ENCODE peak calls at places on chromosomes 16 and 17, in seven cellular contexts. One of them, this sample, is unnamed.

GRCh38 chr17:18951941-18952842 is at the start of gene SLC5A10:
- DNase-seq in tibial nerve: no peak
- DNase-seq in A549: peak; percentile 51
- DNase-seq in K562: no peak
- DNase-seq in suprapubic skin: no peak
- DNase-seq in ovary: no peak
- DNase-seq in sigmoid colon: no peak
- DNase-seq in this sample: no peak

GRCh38 chr16:50591800-50592771 is 43.9 kb downstream of the NKD1 start:
- DNase-seq in suprapubic skin: no peak
- DNase-seq in A549: no peak
- DNase-seq in ovary: peak; percentile 84
- DNase-seq in sigmoid colon: peak; percentile 92
- DNase-seq in tibial nerve: no peak
- DNase-seq in K562: no peak
- DNase-seq in this sample: peak; percentile 37

GRCh38 chr16:77288222-77288621 is 89.0 kb downstream of the SYCE1L start:
- DNase-seq in ovary: no peak
- DNase-seq in A549: peak; percentile 38
- DNase-seq in suprapubic skin: no peak
- DNase-seq in tibial nerve: no peak
- DNase-seq in sigmoid colon: no peak
- DNase-seq in K562: no peak
- DNase-seq in this sample: no peak

GRCh38 chr17:78997231-78997741 is 12.3 kb downstream of the CANT1 start:
- DNase-seq in suprapubic skin: peak; percentile 61
- DNase-seq in A549: no peak
- DNase-seq in ovary: no peak
- DNase-seq in sigmoid colon: peak; percentile 53
- DNase-seq in K562: no peak
- DNase-seq in tibial nerve: no peak
- DNase-seq in this sample: no peak

GRCh38 chr16:17992416-17992815 is 344.1 kb downstream of the NPIPA8 start:
- DNase-seq in sigmoid colon: no peak
- DNase-seq in K562: no peak
- DNase-seq in suprapubic skin: no peak
- DNase-seq in A549: no peak
- DNase-seq in ovary: no peak
- DNase-seq in tibial nerve: no peak
- DNase-seq in this sample: no peak

GRCh38 chr16:15052747-15053476 is 3.0 kb downstream of the NTAN1 start:
- DNase-seq in sigmoid colon: no peak
- DNase-seq in A549: no peak
- DNase-seq in K562: no peak
- DNase-seq in suprapubic skin: no peak
- DNase-seq in tibial nerve: no peak
- DNase-seq in ovary: no peak
- DNase-seq in this sample: no peak

GRCh38 chr17:6510321-6511023 is 45.9 kb downstream of the PITPNM3 start:
- DNase-seq in tibial nerve: no peak
- DNase-seq in ovary: no peak
- DNase-seq in suprapubic skin: no peak
- DNase-seq in A549: no peak
- DNase-seq in sigmoid colon: peak; percentile 37
- DNase-seq in K562: no peak
- DNase-seq in this sample: no peak

GRCh38 chr17:14301761-14302401 is 1.0 kb downstream of the HS3ST3B1 start:
- DNase-seq in K562: no peak
- DNase-seq in tibial nerve: no peak
- DNase-seq in suprapubic skin: peak; percentile 78
- DNase-seq in A549: peak; percentile 29
- DNase-seq in sigmoid colon: no peak
- DNase-seq in ovary: peak; percentile 65
- DNase-seq in this sample: peak; percentile 48

GRCh38 chr16:49574826-49575225 is 201.2 kb downstream of the C16orf78 start:
- DNase-seq in suprapubic skin: no peak
- DNase-seq in A549: no peak
- DNase-seq in ovary: no peak
- DNase-seq in tibial nerve: no peak
- DNase-seq in K562: no peak
- DNase-seq in sigmoid colon: no peak
- DNase-seq in this sample: no peak

GRCh38 chr16:85015481-85016177 is 4.3 kb upstream of the ZDHHC7 start:
- DNase-seq in A549: no peak
- DNase-seq in K562: no peak
- DNase-seq in suprapubic skin: no peak
- DNase-seq in ovary: no peak
- DNase-seq in tibial nerve: no peak
- DNase-seq in sigmoid colon: no peak
- DNase-seq in this sample: no peak

GRCh38 chr17:64384253-64385186 is 6.1 kb downstream of the PECAM1 start:
- DNase-seq in K562: no peak
- DNase-seq in suprapubic skin: no peak
- DNase-seq in A549: peak; percentile 14
- DNase-seq in tibial nerve: no peak
- DNase-seq in sigmoid colon: no peak
- DNase-seq in ovary: no peak
- DNase-seq in this sample: peak; percentile 20

GRCh38 chr16:56589141-56590039 is at the start of gene MT3:
- DNase-seq in K562: no peak
- DNase-seq in sigmoid colon: no peak
- DNase-seq in ovary: no peak
- DNase-seq in A549: peak; percentile 28
- DNase-seq in suprapubic skin: no peak
- DNase-seq in tibial nerve: no peak
- DNase-seq in this sample: no peak

GRCh38 chr16:84925092-84925772 is 86.1 kb downstream of the ZDHHC7 start:
- DNase-seq in sigmoid colon: peak; percentile 68
- DNase-seq in K562: peak; percentile 87
- DNase-seq in A549: peak; percentile 48
- DNase-seq in ovary: peak; percentile 79
- DNase-seq in tibial nerve: peak; percentile 66
- DNase-seq in suprapubic skin: no peak
- DNase-seq in this sample: peak; percentile 72

GRCh38 chr17:1779571-1780074 is 17.8 kb downstream of the SERPINF1 start:
- DNase-seq in ovary: peak; percentile 92
- DNase-seq in suprapubic skin: peak; percentile 93
- DNase-seq in sigmoid colon: peak; percentile 93
- DNase-seq in K562: no peak
- DNase-seq in tibial nerve: peak; percentile 97
- DNase-seq in A549: no peak
- DNase-seq in this sample: peak; percentile 61

GRCh38 chr17:8673621-8674020 is 43.1 kb upstream of the MYH10 start:
- DNase-seq in sigmoid colon: no peak
- DNase-seq in suprapubic skin: no peak
- DNase-seq in K562: no peak
- DNase-seq in tibial nerve: no peak
- DNase-seq in A549: no peak
- DNase-seq in ovary: no peak
- DNase-seq in this sample: no peak

GRCh38 chr17:82605939-82606600 is 42.2 kb downstream of the WDR45B start:
- DNase-seq in suprapubic skin: no peak
- DNase-seq in A549: no peak
- DNase-seq in K562: no peak
- DNase-seq in ovary: no peak
- DNase-seq in sigmoid colon: no peak
- DNase-seq in tibial nerve: no peak
- DNase-seq in this sample: no peak

GRCh38 chr17:79888009-79888540 is 48.8 kb upstream of the CBX4 start:
- DNase-seq in tibial nerve: no peak
- DNase-seq in suprapubic skin: no peak
- DNase-seq in sigmoid colon: no peak
- DNase-seq in K562: no peak
- DNase-seq in ovary: peak; percentile 20
- DNase-seq in A549: no peak
- DNase-seq in this sample: no peak

GRCh38 chr17:42618442-42619150 is 9.1 kb downstream of the TUBG1 start:
- DNase-seq in A549: peak; percentile 65
- DNase-seq in K562: peak; percentile 67
- DNase-seq in suprapubic skin: no peak
- DNase-seq in ovary: peak; percentile 42
- DNase-seq in sigmoid colon: no peak
- DNase-seq in tibial nerve: no peak
- DNase-seq in this sample: peak; percentile 86

GRCh38 chr16:2082171-2082982 is 34.6 kb downstream of the TSC2 start:
- DNase-seq in K562: no peak
- DNase-seq in suprapubic skin: no peak
- DNase-seq in ovary: peak; percentile 90
- DNase-seq in A549: peak; percentile 36
- DNase-seq in sigmoid colon: peak; percentile 85
- DNase-seq in tibial nerve: no peak
- DNase-seq in this sample: peak; percentile 90

GRCh38 chr17:12927541-12928425 is 90.0 kb downstream of the ELAC2 start:
- DNase-seq in suprapubic skin: no peak
- DNase-seq in A549: no peak
- DNase-seq in sigmoid colon: no peak
- DNase-seq in K562: no peak
- DNase-seq in tibial nerve: peak; percentile 5
- DNase-seq in ovary: peak; percentile 44
- DNase-seq in this sample: no peak

GRCh38 chr17:56489980-56490379 is 103.5 kb upstream of the NOG start:
- DNase-seq in sigmoid colon: no peak
- DNase-seq in K562: no peak
- DNase-seq in suprapubic skin: no peak
- DNase-seq in tibial nerve: no peak
- DNase-seq in ovary: no peak
- DNase-seq in A549: no peak
- DNase-seq in this sample: no peak

GRCh38 chr17:75979705-75980187 is 706 bp downstream of the TEN1 start:
- DNase-seq in K562: no peak
- DNase-seq in ovary: no peak
- DNase-seq in sigmoid colon: no peak
- DNase-seq in A549: no peak
- DNase-seq in tibial nerve: no peak
- DNase-seq in suprapubic skin: no peak
- DNase-seq in this sample: no peak
- H3K4me1 ChIP-seq in K562: peaks cover 34% of the 10 kb centered on the region
- H3K4me1 ChIP-seq in ovary: peaks cover 1% of the 10 kb centered on the region
- H3K4me1 ChIP-seq in sigmoid colon: no peaks in the 10 kb centered on the region
- H3K4me1 ChIP-seq in A549: peaks cover 43% of the 10 kb centered on the region
- H3K4me1 ChIP-seq in tibial nerve: no peaks in the 10 kb centered on the region
- H3K4me1 ChIP-seq in suprapubic skin: peaks cover 80% of the 10 kb centered on the region
- H3K4me1 ChIP-seq in this sample: peaks cover 73% of the 10 kb centered on the region

DNA sequence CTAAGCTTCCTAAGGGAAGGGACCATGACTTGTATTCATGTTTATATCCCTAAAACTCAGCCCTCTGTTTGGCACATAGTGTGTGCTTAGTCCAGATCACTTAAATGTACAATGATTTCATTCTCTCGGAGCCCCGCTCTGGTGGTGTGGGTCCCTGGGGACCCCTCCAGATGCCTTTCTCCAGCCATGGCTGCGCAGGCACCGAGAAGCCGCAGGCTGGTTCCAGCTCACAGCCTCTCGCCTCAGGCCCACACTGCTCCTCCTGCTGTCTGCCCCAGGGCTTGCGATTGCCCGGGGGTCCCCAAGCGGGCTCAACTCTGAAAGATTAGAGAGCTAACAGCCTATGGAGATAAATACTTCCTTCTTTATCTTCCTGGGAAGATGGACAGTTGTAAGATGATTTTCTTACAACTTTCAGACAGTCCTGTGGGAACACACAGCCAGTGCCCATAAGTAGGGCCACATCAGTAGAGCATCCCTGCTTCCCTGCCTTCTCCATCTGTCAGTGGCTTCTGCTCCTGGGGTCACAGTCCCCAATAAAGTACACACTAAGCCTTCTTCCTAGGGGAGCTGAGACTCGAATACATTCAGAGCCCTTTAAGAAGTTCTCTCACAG is 66.2 kb downstream of the CENPV start:
- DNase-seq in K562: no peak
- DNase-seq in suprapubic skin: no peak
- DNase-seq in tibial nerve: peak; percentile 19
- DNase-seq in sigmoid colon: peak; percentile 65
- DNase-seq in ovary: peak; percentile 55
- DNase-seq in A549: peak; percentile 51
- DNase-seq in this sample: no peak
- TF ChIP-seq EP300 in K562: no peak
- TF ChIP-seq EP300 in suprapubic skin: no peak
- TF ChIP-seq EP300 in tibial nerve: no peak
- TF ChIP-seq EP300 in sigmoid colon: no peak
- TF ChIP-seq EP300 in ovary: no peak
- TF ChIP-seq EP300 in A549: no peak
- TF ChIP-seq EP300 in this sample: no peak

DNA sequence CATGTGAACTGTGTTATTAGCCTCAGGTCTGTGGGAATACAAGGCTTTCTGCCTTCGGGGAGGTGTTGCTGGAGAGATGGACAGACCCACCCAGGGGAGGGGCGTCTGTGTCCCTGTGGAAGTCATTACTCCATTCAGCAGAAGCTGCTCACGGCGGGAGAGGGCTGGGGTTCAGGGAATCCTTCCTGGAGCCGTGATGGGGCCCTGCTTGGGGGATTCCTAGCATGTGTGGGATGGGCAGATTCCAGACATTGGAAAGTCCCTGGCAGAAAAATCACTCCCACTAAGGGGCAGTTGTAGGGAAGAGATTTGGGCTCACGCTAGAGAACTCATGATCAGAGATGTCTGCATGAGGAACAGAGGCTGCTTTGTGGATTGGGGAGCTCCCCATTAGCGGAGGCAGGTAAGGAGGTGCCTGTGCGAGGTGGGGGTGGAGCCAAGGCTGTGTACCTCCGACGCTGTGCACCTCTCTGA is 56.3 kb upstream of the IL34 start:
- DNase-seq in tibial nerve: peak; percentile 22
- DNase-seq in sigmoid colon: peak; percentile 77
- DNase-seq in suprapubic skin: no peak
- DNase-seq in K562: no peak
- DNase-seq in A549: peak; percentile 43
- DNase-seq in ovary: peak; percentile 69
- DNase-seq in this sample: no peak
- H3K27ac ChIP-seq in tibial nerve: peak overlapping the region; percentile 61
- H3K27ac ChIP-seq in sigmoid colon: peak overlapping the region; percentile 61
- H3K27ac ChIP-seq in suprapubic skin: peak overlapping the region; percentile 86
- H3K27ac ChIP-seq in K562: no peak overlapping the region
- H3K27ac ChIP-seq in A549: no peak overlapping the region
- H3K27ac ChIP-seq in ovary: peak overlapping the region; percentile 35
- H3K27ac ChIP-seq in this sample: peak overlapping the region; percentile 60

GRCh38 chr16:88754109-88754911 is 30.7 kb downstream of the PIEZO1 start:
- DNase-seq in A549: no peak
- DNase-seq in sigmoid colon: no peak
- DNase-seq in K562: no peak
- DNase-seq in tibial nerve: no peak
- DNase-seq in ovary: no peak
- DNase-seq in suprapubic skin: no peak
- DNase-seq in this sample: no peak

GRCh38 chr16:88753191-88753590 is 31.8 kb downstream of the PIEZO1 start:
- DNase-seq in suprapubic skin: no peak
- DNase-seq in A549: no peak
- DNase-seq in K562: no peak
- DNase-seq in sigmoid colon: no peak
- DNase-seq in tibial nerve: no peak
- DNase-seq in ovary: no peak
- DNase-seq in this sample: no peak

GRCh38 chr16:88753600-88753999 is 31.4 kb downstream of the PIEZO1 start:
- DNase-seq in suprapubic skin: no peak
- DNase-seq in sigmoid colon: no peak
- DNase-seq in ovary: no peak
- DNase-seq in tibial nerve: no peak
- DNase-seq in K562: no peak
- DNase-seq in A549: no peak
- DNase-seq in this sample: no peak

GRCh38 chr16:88755745-88756443 is 29.1 kb downstream of the PIEZO1 start:
- DNase-seq in A549: no peak
- DNase-seq in K562: no peak
- DNase-seq in ovary: no peak
- DNase-seq in tibial nerve: no peak
- DNase-seq in suprapubic skin: no peak
- DNase-seq in sigmoid colon: no peak
- DNase-seq in this sample: no peak

GRCh38 chr16:88754912-88755744 is 29.9 kb downstream of the PIEZO1 start:
- DNase-seq in A549: no peak
- DNase-seq in ovary: no peak
- DNase-seq in suprapubic skin: no peak
- DNase-seq in K562: no peak
- DNase-seq in tibial nerve: no peak
- DNase-seq in sigmoid colon: no peak
- DNase-seq in this sample: no peak
- H3K4me1 ChIP-seq in A549: no peaks in the 10 kb centered on the region
- H3K4me1 ChIP-seq in ovary: peaks cover 8% of the 10 kb centered on the region
- H3K4me1 ChIP-seq in suprapubic skin: peaks cover 30% of the 10 kb centered on the region
- H3K4me1 ChIP-seq in K562: peaks cover 86% of the 10 kb centered on the region
- H3K4me1 ChIP-seq in tibial nerve: no peaks in the 10 kb centered on the region
- H3K4me1 ChIP-seq in sigmoid colon: no peaks in the 10 kb centered on the region
- H3K4me1 ChIP-seq in this sample: peaks cover 48% of the 10 kb centered on the region